ENCODE peak calls at places on chromosomes 13 and 19, in nine cellular contexts. One of them, this sample, is unnamed.

GRCh38 chr13:97142452-97142851 is 79.7 kb upstream of the MBNL2 start:
- DNase-seq in ascending aorta: no peak
- DNase-seq in Panc1: no peak
- DNase-seq in pancreas: peak; percentile 56
- DNase-seq in AG10803: peak; percentile 27
- DNase-seq in endodermal cell: peak; percentile 67
- DNase-seq in AG09309: no peak
- DNase-seq in BE2C: no peak
- DNase-seq in cardiac muscle cell: peak; percentile 4
- DNase-seq in this sample: no peak

GRCh38 chr19:2582984-2583956 is 107.3 kb downstream of the GADD45B start:
- DNase-seq in ascending aorta: no peak
- DNase-seq in Panc1: no peak
- DNase-seq in pancreas: no peak
- DNase-seq in AG10803: peak; percentile 13
- DNase-seq in endodermal cell: no peak
- DNase-seq in AG09309: no peak
- DNase-seq in BE2C: no peak
- DNase-seq in cardiac muscle cell: no peak
- DNase-seq in this sample: no peak

GRCh38 chr19:1882089-1882785 is 3.1 kb downstream of the ABHD17A start:
- DNase-seq in ascending aorta: no peak
- DNase-seq in Panc1: no peak
- DNase-seq in pancreas: no peak
- DNase-seq in AG10803: no peak
- DNase-seq in endodermal cell: no peak
- DNase-seq in AG09309: no peak
- DNase-seq in BE2C: no peak
- DNase-seq in cardiac muscle cell: peak; percentile 43
- DNase-seq in this sample: no peak

GRCh38 chr13:39051157-39051556 is 12.9 kb downstream of the NHLRC3 start:
- DNase-seq in ascending aorta: no peak
- DNase-seq in Panc1: no peak
- DNase-seq in pancreas: no peak
- DNase-seq in AG10803: peak; percentile 55
- DNase-seq in endodermal cell: no peak
- DNase-seq in AG09309: peak; percentile 8
- DNase-seq in BE2C: no peak
- DNase-seq in cardiac muscle cell: peak; percentile 64
- DNase-seq in this sample: no peak

GRCh38 chr13:112995395-112996091 is 26.5 kb downstream of the MCF2L start:
- DNase-seq in ascending aorta: no peak
- DNase-seq in Panc1: no peak
- DNase-seq in pancreas: peak; percentile 53
- DNase-seq in AG10803: no peak
- DNase-seq in endodermal cell: no peak
- DNase-seq in AG09309: no peak
- DNase-seq in BE2C: no peak
- DNase-seq in cardiac muscle cell: peak; percentile 18
- DNase-seq in this sample: no peak

GRCh38 chr19:16368385-16369305 is 44.0 kb downstream of the KLF2 start:
- DNase-seq in ascending aorta: no peak
- DNase-seq in Panc1: no peak
- DNase-seq in pancreas: no peak
- DNase-seq in AG10803: no peak
- DNase-seq in endodermal cell: no peak
- DNase-seq in AG09309: no peak
- DNase-seq in BE2C: no peak
- DNase-seq in cardiac muscle cell: no peak
- DNase-seq in this sample: no peak

GRCh38 chr19:45442927-45443461 is 19.3 kb upstream of the ERCC1 start:
- DNase-seq in ascending aorta: peak; percentile 63
- DNase-seq in Panc1: no peak
- DNase-seq in pancreas: no peak
- DNase-seq in AG10803: peak; percentile 37
- DNase-seq in endodermal cell: peak; percentile 87
- DNase-seq in AG09309: no peak
- DNase-seq in BE2C: peak; percentile 63
- DNase-seq in cardiac muscle cell: no peak
- DNase-seq in this sample: no peak

GRCh38 chr13:50989476-50989875 is 79.9 kb downstream of the RNASEH2B start:
- DNase-seq in ascending aorta: no peak
- DNase-seq in Panc1: no peak
- DNase-seq in pancreas: no peak
- DNase-seq in AG10803: no peak
- DNase-seq in endodermal cell: peak; percentile 70
- DNase-seq in AG09309: no peak
- DNase-seq in BE2C: no peak
- DNase-seq in cardiac muscle cell: peak; percentile 49
- DNase-seq in this sample: no peak

GRCh38 chr13:24228852-24229458 is 68.4 kb downstream of the SPATA13 start:
- DNase-seq in ascending aorta: no peak
- DNase-seq in Panc1: no peak
- DNase-seq in pancreas: no peak
- DNase-seq in AG10803: peak; percentile 77
- DNase-seq in endodermal cell: peak; percentile 69
- DNase-seq in AG09309: peak; percentile 44
- DNase-seq in BE2C: peak; percentile 40
- DNase-seq in cardiac muscle cell: peak; percentile 69
- DNase-seq in this sample: peak; percentile 13

GRCh38 chr19:15280915-15281683 is 48.9 kb upstream of the EPHX3 start:
- DNase-seq in ascending aorta: no peak
- DNase-seq in Panc1: no peak
- DNase-seq in pancreas: peak; percentile 90
- DNase-seq in AG10803: peak; percentile 90
- DNase-seq in endodermal cell: no peak
- DNase-seq in AG09309: peak; percentile 54
- DNase-seq in BE2C: peak; percentile 85
- DNase-seq in cardiac muscle cell: no peak
- DNase-seq in this sample: peak; percentile 96

GRCh38 chr19:4870025-4870700 is 2.7 kb upstream of the PLIN3 start:
- DNase-seq in ascending aorta: no peak
- DNase-seq in Panc1: peak; percentile 92
- DNase-seq in pancreas: no peak
- DNase-seq in AG10803: peak; percentile 94
- DNase-seq in endodermal cell: peak; percentile 81
- DNase-seq in AG09309: peak; percentile 77
- DNase-seq in BE2C: peak; percentile 50
- DNase-seq in cardiac muscle cell: no peak
- DNase-seq in this sample: peak; percentile 82

GRCh38 chr13:100532090-100532766 is 56.4 kb downstream of the GGACT start:
- DNase-seq in ascending aorta: no peak
- DNase-seq in Panc1: no peak
- DNase-seq in pancreas: peak; percentile 87
- DNase-seq in AG10803: no peak
- DNase-seq in endodermal cell: peak; percentile 52
- DNase-seq in AG09309: no peak
- DNase-seq in BE2C: no peak
- DNase-seq in cardiac muscle cell: no peak
- DNase-seq in this sample: no peak

GRCh38 chr19:44704982-44705381 is 6.0 kb downstream of the CEACAM16 start:
- DNase-seq in ascending aorta: no peak
- DNase-seq in Panc1: no peak
- DNase-seq in pancreas: no peak
- DNase-seq in AG10803: no peak
- DNase-seq in endodermal cell: no peak
- DNase-seq in AG09309: no peak
- DNase-seq in BE2C: no peak
- DNase-seq in cardiac muscle cell: no peak
- DNase-seq in this sample: no peak

GRCh38 chr19:412356-413355 is 3.7 kb upstream of the C2CD4C start:
- DNase-seq in ascending aorta: no peak
- DNase-seq in Panc1: no peak
- DNase-seq in pancreas: peak; percentile 67
- DNase-seq in AG10803: no peak
- DNase-seq in endodermal cell: peak; percentile 85
- DNase-seq in AG09309: no peak
- DNase-seq in BE2C: no peak
- DNase-seq in cardiac muscle cell: no peak
- DNase-seq in this sample: no peak

GRCh38 chr13:111302045-111302722 is 18.3 kb upstream of the TEX29 start:
- DNase-seq in ascending aorta: no peak
- DNase-seq in Panc1: no peak
- DNase-seq in pancreas: no peak
- DNase-seq in AG10803: no peak
- DNase-seq in endodermal cell: no peak
- DNase-seq in AG09309: no peak
- DNase-seq in BE2C: no peak
- DNase-seq in cardiac muscle cell: no peak
- DNase-seq in this sample: no peak

GRCh38 chr19:4633140-4633967 is 6.0 kb upstream of the TNFAIP8L1 start:
- DNase-seq in ascending aorta: peak; percentile 39
- DNase-seq in Panc1: peak; percentile 80
- DNase-seq in pancreas: no peak
- DNase-seq in AG10803: peak; percentile 56
- DNase-seq in endodermal cell: peak; percentile 91
- DNase-seq in AG09309: no peak
- DNase-seq in BE2C: peak; percentile 68
- DNase-seq in cardiac muscle cell: peak; percentile 70
- DNase-seq in this sample: peak; percentile 40

GRCh38 chr19:11242864-11243797 is 3.7 kb downstream of the ANGPTL8 start:
- DNase-seq in ascending aorta: peak; percentile 70
- DNase-seq in Panc1: no peak
- DNase-seq in pancreas: peak; percentile 97
- DNase-seq in AG10803: peak; percentile 66
- DNase-seq in endodermal cell: peak; percentile 99
- DNase-seq in AG09309: no peak
- DNase-seq in BE2C: peak; percentile 97
- DNase-seq in cardiac muscle cell: peak; percentile 90
- DNase-seq in this sample: peak; percentile 83
- H3K4me3 ChIP-seq in ascending aorta: no peak overlapping the region
- H3K4me3 ChIP-seq in Panc1: no peak overlapping the region
- H3K4me3 ChIP-seq in pancreas: no peak overlapping the region
- H3K4me3 ChIP-seq in AG10803: no peak overlapping the region
- H3K4me3 ChIP-seq in endodermal cell: no peak overlapping the region
- H3K4me3 ChIP-seq in AG09309: no peak overlapping the region
- H3K4me3 ChIP-seq in BE2C: peak overlapping the region; percentile 47
- H3K4me3 ChIP-seq in cardiac muscle cell: no peak overlapping the region
- H3K4me3 ChIP-seq in this sample: no peak overlapping the region

GRCh38 chr19:7730286-7731217 is 1.4 kb downstream of the CLEC4G start:
- DNase-seq in ascending aorta: no peak
- DNase-seq in Panc1: no peak
- DNase-seq in pancreas: peak; percentile 45
- DNase-seq in AG10803: no peak
- DNase-seq in endodermal cell: peak; percentile 60
- DNase-seq in AG09309: no peak
- DNase-seq in BE2C: no peak
- DNase-seq in cardiac muscle cell: no peak
- DNase-seq in this sample: no peak
- H3K4me3 ChIP-seq in ascending aorta: peak overlapping the region; percentile 4
- H3K4me3 ChIP-seq in Panc1: no peak overlapping the region
- H3K4me3 ChIP-seq in pancreas: no peak overlapping the region
- H3K4me3 ChIP-seq in AG10803: no peak overlapping the region
- H3K4me3 ChIP-seq in endodermal cell: no peak overlapping the region
- H3K4me3 ChIP-seq in AG09309: no peak overlapping the region
- H3K4me3 ChIP-seq in BE2C: no peak overlapping the region
- H3K4me3 ChIP-seq in cardiac muscle cell: no peak overlapping the region
- H3K4me3 ChIP-seq in this sample: no peak overlapping the region

DNA sequence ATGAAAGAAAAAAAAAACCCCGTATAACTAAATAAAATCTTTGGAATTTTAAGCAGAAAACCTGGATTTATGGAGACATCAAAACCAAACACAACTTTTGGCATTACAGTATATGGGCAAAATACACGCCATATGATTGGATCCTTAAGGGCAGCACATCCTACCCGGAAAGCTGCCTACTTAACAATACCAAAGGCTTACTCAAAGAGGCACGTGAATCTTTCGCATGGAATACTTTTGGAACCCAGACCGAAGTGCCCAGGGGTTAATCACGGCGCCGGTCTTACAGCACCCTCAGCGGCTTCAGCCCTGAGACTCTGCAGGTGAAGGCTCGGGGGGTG is 385 bp downstream of the CCDC169 start:
- DNase-seq in ascending aorta: no peak
- DNase-seq in Panc1: no peak
- DNase-seq in pancreas: no peak
- DNase-seq in AG10803: peak; percentile 32
- DNase-seq in endodermal cell: no peak
- DNase-seq in AG09309: no peak
- DNase-seq in BE2C: no peak
- DNase-seq in cardiac muscle cell: no peak
- DNase-seq in this sample: no peak
- H3K4me3 ChIP-seq in ascending aorta: peak overlapping the region; percentile 67
- H3K4me3 ChIP-seq in Panc1: peak overlapping the region; percentile 82
- H3K4me3 ChIP-seq in pancreas: peak overlapping the region; percentile 47
- H3K4me3 ChIP-seq in AG10803: peak overlapping the region; percentile 76
- H3K4me3 ChIP-seq in endodermal cell: peak overlapping the region; percentile 83
- H3K4me3 ChIP-seq in AG09309: peak overlapping the region; percentile 61
- H3K4me3 ChIP-seq in BE2C: peak overlapping the region; percentile 72
- H3K4me3 ChIP-seq in cardiac muscle cell: peak overlapping the region; percentile 55
- H3K4me3 ChIP-seq in this sample: peak overlapping the region; percentile 52

GRCh38 chr19:40228371-40228770 is 1.9 kb upstream of the CCNP start:
- DNase-seq in ascending aorta: no peak
- DNase-seq in Panc1: no peak
- DNase-seq in pancreas: no peak
- DNase-seq in AG10803: no peak
- DNase-seq in endodermal cell: no peak
- DNase-seq in AG09309: no peak
- DNase-seq in BE2C: no peak
- DNase-seq in cardiac muscle cell: no peak
- DNase-seq in this sample: no peak

GRCh38 chr19:40231057-40231456 is 4.6 kb upstream of the CCNP start:
- DNase-seq in ascending aorta: no peak
- DNase-seq in Panc1: no peak
- DNase-seq in pancreas: no peak
- DNase-seq in AG10803: no peak
- DNase-seq in endodermal cell: no peak
- DNase-seq in AG09309: no peak
- DNase-seq in BE2C: no peak
- DNase-seq in cardiac muscle cell: no peak
- DNase-seq in this sample: no peak

GRCh38 chr19:40228863-40229262 is 2.4 kb upstream of the CCNP start:
- DNase-seq in ascending aorta: no peak
- DNase-seq in Panc1: peak; percentile 89
- DNase-seq in pancreas: no peak
- DNase-seq in AG10803: no peak
- DNase-seq in endodermal cell: no peak
- DNase-seq in AG09309: no peak
- DNase-seq in BE2C: no peak
- DNase-seq in cardiac muscle cell: no peak
- DNase-seq in this sample: no peak

GRCh38 chr19:40229484-40229883 is 3.0 kb upstream of the CCNP start:
- DNase-seq in ascending aorta: no peak
- DNase-seq in Panc1: peak; percentile 100
- DNase-seq in pancreas: no peak
- DNase-seq in AG10803: peak; percentile 12
- DNase-seq in endodermal cell: no peak
- DNase-seq in AG09309: no peak
- DNase-seq in BE2C: no peak
- DNase-seq in cardiac muscle cell: no peak
- DNase-seq in this sample: no peak

DNA sequence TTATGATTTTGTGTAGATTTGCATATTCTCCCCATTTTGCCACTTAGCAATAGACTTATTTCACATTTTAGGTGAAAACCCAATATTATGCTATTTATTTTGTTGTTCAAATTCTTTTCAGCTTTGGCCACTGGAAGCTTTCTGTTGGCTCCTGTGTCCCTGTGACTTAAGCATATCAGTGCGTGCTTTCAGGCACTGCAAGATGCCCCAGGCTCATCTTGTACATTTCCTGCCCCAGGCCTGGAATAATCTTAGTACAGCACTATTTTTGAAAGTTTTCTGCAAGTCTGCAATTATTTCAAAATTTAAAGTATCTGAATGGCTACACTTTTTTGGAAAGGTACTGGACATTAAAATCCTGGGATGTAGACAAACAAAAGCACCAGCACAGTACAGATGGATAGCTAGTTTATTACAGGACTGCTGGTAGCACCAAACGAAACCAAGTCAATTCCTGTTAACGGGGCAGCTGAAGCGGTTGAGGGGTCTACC is 3.5 kb upstream of the CCNP start:
- DNase-seq in ascending aorta: no peak
- DNase-seq in Panc1: no peak
- DNase-seq in pancreas: no peak
- DNase-seq in AG10803: no peak
- DNase-seq in endodermal cell: no peak
- DNase-seq in AG09309: no peak
- DNase-seq in BE2C: no peak
- DNase-seq in cardiac muscle cell: no peak
- DNase-seq in this sample: no peak
- H3K4me3 ChIP-seq in ascending aorta: no peak overlapping the region
- H3K4me3 ChIP-seq in Panc1: no peak overlapping the region
- H3K4me3 ChIP-seq in pancreas: no peak overlapping the region
- H3K4me3 ChIP-seq in AG10803: no peak overlapping the region
- H3K4me3 ChIP-seq in endodermal cell: no peak overlapping the region
- H3K4me3 ChIP-seq in AG09309: no peak overlapping the region
- H3K4me3 ChIP-seq in BE2C: no peak overlapping the region
- H3K4me3 ChIP-seq in cardiac muscle cell: no peak overlapping the region
- H3K4me3 ChIP-seq in this sample: no peak overlapping the region

This sample was measured in MG63.